ENCODE peak calls at places on chromosomes 1 and 21, in nine cellular contexts. One of them, this sample, is unnamed. For H4K20me1 and H3K4me1, the result is how much of the 10 kb centered on the place peaks cover.

GRCh38 chr1:7121622-7121988 is 336.4 kb downstream of the CAMTA1 start:
- DNase-seq in MM.1S: no peak
- DNase-seq in astrocyte: no peak
- DNase-seq in IMR-90: no peak
- DNase-seq in PC-3: no peak
- DNase-seq in H9: no peak
- DNase-seq in fibroblast of lung: no peak
- DNase-seq in OCI-LY7: no peak
- DNase-seq in mammary epithelial cell: no peak
- DNase-seq in this sample: no peak

GRCh38 chr1:67987046-67987799 is 63.2 kb downstream of the DIRAS3 start:
- DNase-seq in H9: no peak
- DNase-seq in astrocyte: peak
- DNase-seq in MM.1S: no peak
- DNase-seq in fibroblast of lung: peak
- DNase-seq in PC-3: peak
- DNase-seq in OCI-LY7: no peak
- DNase-seq in mammary epithelial cell: peak
- DNase-seq in IMR-90: peak
- DNase-seq in this sample: no peak

GRCh38 chr1:109659997-109660755 is 4.3 kb downstream of the GSTM4 start:
- DNase-seq in mammary epithelial cell: no peak
- DNase-seq in OCI-LY7: no peak
- DNase-seq in H9: no peak
- DNase-seq in astrocyte: peak
- DNase-seq in IMR-90: peak
- DNase-seq in fibroblast of lung: no peak
- DNase-seq in MM.1S: no peak
- DNase-seq in PC-3: no peak
- DNase-seq in this sample: no peak

GRCh38 chr1:1917995-1918900 is 831 bp downstream of the TMEM52 start:
- DNase-seq in astrocyte: no peak
- DNase-seq in OCI-LY7: no peak
- DNase-seq in mammary epithelial cell: no peak
- DNase-seq in IMR-90: no peak
- DNase-seq in MM.1S: no peak
- DNase-seq in fibroblast of lung: no peak
- DNase-seq in PC-3: no peak
- DNase-seq in H9: no peak
- DNase-seq in this sample: no peak

GRCh38 chr1:65011983-65012382 is 45.6 kb upstream of the JAK1 start:
- DNase-seq in MM.1S: no peak
- DNase-seq in fibroblast of lung: no peak
- DNase-seq in PC-3: no peak
- DNase-seq in OCI-LY7: no peak
- DNase-seq in IMR-90: no peak
- DNase-seq in mammary epithelial cell: no peak
- DNase-seq in astrocyte: no peak
- DNase-seq in H9: no peak
- DNase-seq in this sample: no peak

GRCh38 chr1:2378956-2379732 is 12.2 kb downstream of the MORN1 start:
- DNase-seq in PC-3: no peak
- DNase-seq in IMR-90: no peak
- DNase-seq in astrocyte: no peak
- DNase-seq in OCI-LY7: no peak
- DNase-seq in H9: no peak
- DNase-seq in fibroblast of lung: no peak
- DNase-seq in MM.1S: no peak
- DNase-seq in mammary epithelial cell: no peak
- DNase-seq in this sample: no peak

GRCh38 chr1:162855461-162856150 is 5.4 kb downstream of the CCDC190 start:
- DNase-seq in H9: no peak
- DNase-seq in IMR-90: peak
- DNase-seq in MM.1S: no peak
- DNase-seq in OCI-LY7: no peak
- DNase-seq in mammary epithelial cell: peak
- DNase-seq in astrocyte: peak
- DNase-seq in PC-3: peak
- DNase-seq in fibroblast of lung: peak
- DNase-seq in this sample: no peak

GRCh38 chr21:35426484-35426883 is 377.4 kb upstream of the RUNX1 start:
- DNase-seq in OCI-LY7: no peak
- DNase-seq in H9: no peak
- DNase-seq in astrocyte: no peak
- DNase-seq in fibroblast of lung: no peak
- DNase-seq in MM.1S: no peak
- DNase-seq in mammary epithelial cell: no peak
- DNase-seq in PC-3: no peak
- DNase-seq in IMR-90: no peak
- DNase-seq in this sample: no peak

GRCh38 chr1:225156254-225156653 is 226.8 kb downstream of the DNAH14 start:
- DNase-seq in PC-3: no peak
- DNase-seq in MM.1S: no peak
- DNase-seq in astrocyte: peak
- DNase-seq in mammary epithelial cell: no peak
- DNase-seq in IMR-90: no peak
- DNase-seq in OCI-LY7: no peak
- DNase-seq in H9: no peak
- DNase-seq in fibroblast of lung: no peak
- DNase-seq in this sample: no peak

GRCh38 chr1:235790123-235790522 is 76.6 kb downstream of the LYST start:
- DNase-seq in MM.1S: no peak
- DNase-seq in OCI-LY7: peak
- DNase-seq in PC-3: no peak
- DNase-seq in mammary epithelial cell: no peak
- DNase-seq in fibroblast of lung: no peak
- DNase-seq in H9: no peak
- DNase-seq in astrocyte: no peak
- DNase-seq in IMR-90: no peak
- DNase-seq in this sample: no peak

GRCh38 chr21:35408401-35408800 is 359.3 kb upstream of the RUNX1 start:
- DNase-seq in IMR-90: peak
- DNase-seq in fibroblast of lung: peak
- DNase-seq in OCI-LY7: no peak
- DNase-seq in MM.1S: no peak
- DNase-seq in H9: no peak
- DNase-seq in astrocyte: no peak
- DNase-seq in mammary epithelial cell: peak
- DNase-seq in PC-3: no peak
- DNase-seq in this sample: no peak

GRCh38 chr1:12485231-12486172 is 132.5 kb downstream of the DHRS3 start:
- DNase-seq in H9: no peak
- DNase-seq in mammary epithelial cell: no peak
- DNase-seq in OCI-LY7: no peak
- DNase-seq in MM.1S: no peak
- DNase-seq in fibroblast of lung: peak
- DNase-seq in IMR-90: peak
- DNase-seq in astrocyte: no peak
- DNase-seq in PC-3: peak
- DNase-seq in this sample: no peak

GRCh38 chr1:53060580-53060979 is 1.4 kb upstream of the PODN start:
- DNase-seq in mammary epithelial cell: no peak
- DNase-seq in OCI-LY7: no peak
- DNase-seq in fibroblast of lung: peak
- DNase-seq in MM.1S: no peak
- DNase-seq in IMR-90: peak
- DNase-seq in astrocyte: peak
- DNase-seq in PC-3: no peak
- DNase-seq in H9: no peak
- DNase-seq in this sample: no peak

GRCh38 chr21:37461494-37461893 is 94.9 kb downstream of the DYRK1A start:
- DNase-seq in OCI-LY7: no peak
- DNase-seq in IMR-90: peak
- DNase-seq in astrocyte: no peak
- DNase-seq in fibroblast of lung: peak
- DNase-seq in PC-3: no peak
- DNase-seq in MM.1S: peak
- DNase-seq in mammary epithelial cell: no peak
- DNase-seq in H9: no peak
- DNase-seq in this sample: no peak

GRCh38 chr1:204115128-204115527 is 36.7 kb downstream of the ETNK2 start:
- DNase-seq in H9: no peak
- DNase-seq in fibroblast of lung: no peak
- DNase-seq in astrocyte: no peak
- DNase-seq in IMR-90: no peak
- DNase-seq in OCI-LY7: no peak
- DNase-seq in mammary epithelial cell: no peak
- DNase-seq in MM.1S: no peak
- DNase-seq in PC-3: no peak
- DNase-seq in this sample: no peak
- H3K27ac ChIP-seq in H9: no peak
- H3K27ac ChIP-seq in fibroblast of lung: no peak
- H3K27ac ChIP-seq in astrocyte: no peak
- H3K27ac ChIP-seq in IMR-90: no peak
- H3K27ac ChIP-seq in OCI-LY7: no peak
- H3K27ac ChIP-seq in mammary epithelial cell: no peak
- H3K27ac ChIP-seq in MM.1S: no peak
- H3K27ac ChIP-seq in PC-3: no peak
- H3K27ac ChIP-seq in this sample: no peak

GRCh38 chr1:29120955-29121485 is 2.7 kb downstream of the TMEM200B start:
- DNase-seq in mammary epithelial cell: no peak
- DNase-seq in IMR-90: peak
- DNase-seq in astrocyte: no peak
- DNase-seq in H9: peak
- DNase-seq in MM.1S: no peak
- DNase-seq in PC-3: no peak
- DNase-seq in OCI-LY7: peak
- DNase-seq in fibroblast of lung: peak
- DNase-seq in this sample: no peak

GRCh38 chr1:29121516-29121937 is 2.2 kb downstream of the TMEM200B start:
- DNase-seq in OCI-LY7: no peak
- DNase-seq in astrocyte: no peak
- DNase-seq in H9: no peak
- DNase-seq in fibroblast of lung: no peak
- DNase-seq in IMR-90: no peak
- DNase-seq in mammary epithelial cell: no peak
- DNase-seq in PC-3: no peak
- DNase-seq in MM.1S: no peak
- DNase-seq in this sample: no peak

GRCh38 chr1:29117381-29117780 is 6.3 kb downstream of the TMEM200B start:
- DNase-seq in H9: no peak
- DNase-seq in mammary epithelial cell: no peak
- DNase-seq in IMR-90: no peak
- DNase-seq in PC-3: no peak
- DNase-seq in MM.1S: no peak
- DNase-seq in OCI-LY7: no peak
- DNase-seq in fibroblast of lung: no peak
- DNase-seq in astrocyte: no peak
- DNase-seq in this sample: no peak

GRCh38 chr1:29120367-29120766 is 3.3 kb downstream of the TMEM200B start:
- DNase-seq in mammary epithelial cell: no peak
- DNase-seq in OCI-LY7: no peak
- DNase-seq in fibroblast of lung: no peak
- DNase-seq in H9: no peak
- DNase-seq in IMR-90: no peak
- DNase-seq in astrocyte: no peak
- DNase-seq in PC-3: no peak
- DNase-seq in MM.1S: no peak
- DNase-seq in this sample: no peak

DNA sequence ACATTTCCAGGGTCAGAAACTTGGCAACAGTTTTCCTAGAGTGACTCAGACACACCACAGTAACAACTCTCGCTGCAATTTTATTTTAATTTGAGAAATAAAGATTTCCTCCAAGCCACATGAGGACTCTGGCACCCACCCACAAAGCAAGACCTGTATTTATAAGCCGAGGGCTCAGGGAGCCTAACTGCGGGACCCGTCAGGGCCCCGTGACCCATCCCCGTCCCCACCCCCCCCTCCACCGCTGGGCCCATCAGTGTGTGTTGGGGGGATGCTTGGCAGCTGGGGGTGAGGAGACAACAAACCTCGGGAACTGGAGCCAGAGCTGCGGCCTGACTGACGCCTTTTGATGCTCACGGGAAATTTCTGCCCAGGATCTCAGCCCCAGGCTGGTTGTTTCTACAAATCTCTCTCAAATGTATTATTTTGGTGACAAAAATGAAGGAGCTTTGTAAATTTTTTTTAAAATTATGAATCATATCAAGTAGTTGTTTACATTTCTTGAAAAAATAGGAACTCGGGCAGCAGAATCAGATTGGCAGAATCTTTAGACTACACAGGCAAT is 4.3 kb downstream of the TMEM200B start:
- DNase-seq in MM.1S: no peak
- DNase-seq in PC-3: no peak
- DNase-seq in IMR-90: peak
- DNase-seq in fibroblast of lung: peak
- DNase-seq in astrocyte: no peak
- DNase-seq in OCI-LY7: no peak
- DNase-seq in mammary epithelial cell: no peak
- DNase-seq in H9: no peak
- DNase-seq in this sample: no peak
- H4K20me1 ChIP-seq in MM.1S: under half
- H4K20me1 ChIP-seq in PC-3: under half
- H4K20me1 ChIP-seq in IMR-90: under half
- H4K20me1 ChIP-seq in fibroblast of lung: under half
- H4K20me1 ChIP-seq in astrocyte: under half
- H4K20me1 ChIP-seq in OCI-LY7: under half
- H4K20me1 ChIP-seq in mammary epithelial cell: under half
- H4K20me1 ChIP-seq in H9: under half
- H4K20me1 ChIP-seq in this sample: under half

DNA sequence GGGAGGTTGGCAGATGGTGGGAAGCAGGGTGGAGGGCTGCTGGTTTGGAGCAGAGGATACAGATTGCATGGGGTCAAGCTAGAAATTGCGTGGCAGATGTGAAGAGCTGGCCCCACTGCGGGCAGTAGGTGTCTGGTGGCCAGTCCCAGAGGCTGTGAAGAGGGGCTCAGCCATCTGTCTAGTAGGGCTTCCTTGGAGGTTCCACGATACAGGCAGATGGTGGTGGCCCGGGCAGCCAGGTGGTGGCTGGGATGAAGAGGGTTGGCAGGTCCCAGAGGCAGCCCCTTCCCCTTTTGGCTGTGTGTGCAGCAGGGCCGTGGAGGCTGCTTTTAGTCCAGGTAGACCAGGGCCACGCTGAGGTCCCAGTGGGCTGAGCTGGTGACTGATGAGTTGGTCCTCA is 16.6 kb downstream of the PSEN2 start:
- DNase-seq in IMR-90: no peak
- DNase-seq in astrocyte: no peak
- DNase-seq in PC-3: no peak
- DNase-seq in fibroblast of lung: no peak
- DNase-seq in MM.1S: no peak
- DNase-seq in H9: no peak
- DNase-seq in OCI-LY7: no peak
- DNase-seq in mammary epithelial cell: no peak
- DNase-seq in this sample: no peak
- H3K4me1 ChIP-seq in IMR-90: under half
- H3K4me1 ChIP-seq in astrocyte: under half
- H3K4me1 ChIP-seq in PC-3: under half
- H3K4me1 ChIP-seq in fibroblast of lung: under half
- H3K4me1 ChIP-seq in MM.1S: half or more
- H3K4me1 ChIP-seq in H9: under half
- H3K4me1 ChIP-seq in OCI-LY7: under half
- H3K4me1 ChIP-seq in mammary epithelial cell: under half
- H3K4me1 ChIP-seq in this sample: under half

DNA sequence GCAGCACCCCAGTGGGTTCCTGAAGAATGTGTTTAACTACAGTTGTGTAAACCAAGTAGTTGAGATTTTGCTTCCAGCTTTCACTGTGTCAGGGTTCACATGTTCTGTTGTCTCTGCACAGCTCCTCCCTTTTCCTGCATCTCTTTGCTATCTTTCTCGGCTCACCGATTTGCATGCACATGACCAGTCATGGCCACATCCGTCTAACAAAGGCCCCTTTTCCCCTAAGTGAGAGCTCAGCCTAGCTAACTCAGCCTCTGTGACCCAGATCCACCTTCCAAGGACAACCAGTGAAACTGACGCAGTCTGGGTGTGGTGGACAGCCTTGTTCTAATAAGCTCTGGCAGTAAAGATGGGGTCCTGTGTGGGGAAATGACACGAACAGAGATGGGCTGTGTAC is 101.1 kb downstream of the ZP4 start:
- DNase-seq in IMR-90: no peak
- DNase-seq in H9: no peak
- DNase-seq in PC-3: no peak
- DNase-seq in astrocyte: no peak
- DNase-seq in fibroblast of lung: no peak
- DNase-seq in MM.1S: peak
- DNase-seq in OCI-LY7: peak
- DNase-seq in mammary epithelial cell: no peak
- DNase-seq in this sample: no peak
- H3K27ac ChIP-seq in IMR-90: no peak
- H3K27ac ChIP-seq in H9: no peak
- H3K27ac ChIP-seq in PC-3: no peak
- H3K27ac ChIP-seq in astrocyte: no peak
- H3K27ac ChIP-seq in fibroblast of lung: no peak
- H3K27ac ChIP-seq in MM.1S: no peak
- H3K27ac ChIP-seq in OCI-LY7: no peak
- H3K27ac ChIP-seq in mammary epithelial cell: no peak
- H3K27ac ChIP-seq in this sample: no peak